ENCODE peak calls at places on chromosomes 13 and 19, in six cellular contexts. W is H7, P is GM23338, K is SJSA1, O is PC-9, R is heart right ventricle. A is an unnamed sample. For H3K36me3, the result is how much of the 10 kb centered on the place peaks cover.

GRCh38 chr19:597406-598315 is 8.0 kb downstream of the HCN2 start:
- DNase-seq in W (no peak), P (no peak), K (no peak), O (no peak), R (no peak), A (no peak)

GRCh38 chr13:35388979-35389378 is 87.5 kb downstream of the MAB21L1 start:
- DNase-seq in W (no peak), P (no peak), K (peak), O (no peak), R (no peak), A (peak)

GRCh38 chr13:47076536-47076935 is 179.7 kb upstream of the HTR2A start:
- DNase-seq in W (no peak), P (no peak), K (no peak), O (no peak), R (no peak), A (no peak)

GRCh38 chr19:15195987-15196682 is 4.7 kb downstream of the NOTCH3 start:
- DNase-seq in W (peak), P (peak), K (no peak), O (peak), R (no peak), A (no peak)

GRCh38 chr13:110714798-110715394 is 1.4 kb downstream of the ING1 start:
- DNase-seq in W (peak), P (peak), K (no peak), O (no peak), R (peak), A (peak)

GRCh38 chr13:33186851-33187250 is 98.7 kb downstream of the STARD13 start:
- DNase-seq in W (no peak), P (peak), K (peak), O (no peak), R (no peak), A (no peak)

GRCh38 chr19:57377498-57378146 is 12.0 kb upstream of the ZNF548 start:
- DNase-seq in W (no peak), P (no peak), K (no peak), O (no peak), R (no peak), A (no peak)

GRCh38 chr13:105798541-105798940 is 736.9 kb downstream of the EFNB2 start:
- DNase-seq in W (no peak), P (no peak), K (no peak), O (no peak), R (no peak), A (no peak)

GRCh38 chr13:76489299-76489698 is 396.9 kb downstream of the KCTD12 start:
- DNase-seq in W (no peak), P (no peak), K (no peak), O (no peak), R (no peak), A (no peak)

DNA sequence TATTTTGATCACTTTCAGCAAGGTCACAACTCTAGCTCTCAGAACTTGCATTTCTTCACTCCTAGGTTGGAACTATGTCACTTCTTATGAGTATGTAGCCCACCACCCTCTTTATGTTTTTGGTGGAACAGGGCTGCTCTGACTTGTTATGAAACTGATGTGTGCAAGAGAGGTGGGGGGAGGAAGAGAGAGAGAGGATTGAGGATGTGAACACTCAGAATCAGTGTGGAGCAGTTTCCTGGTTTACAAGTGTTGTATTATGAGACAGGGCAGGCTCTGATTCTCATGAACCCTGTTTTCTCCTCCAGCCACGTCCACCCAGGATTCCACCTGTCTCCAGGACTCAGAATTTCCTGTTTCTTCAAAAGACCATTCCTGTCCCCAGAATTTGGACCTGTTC is 16.1 kb downstream of the ZNF317 start:
- DNase-seq in W (no peak), P (no peak), K (no peak), O (no peak), R (no peak), A (no peak)
- H3K36me3 ChIP-seq in W (under half), P (under half), K (half or more), O (half or more), R (half or more), A (half or more)

DNA sequence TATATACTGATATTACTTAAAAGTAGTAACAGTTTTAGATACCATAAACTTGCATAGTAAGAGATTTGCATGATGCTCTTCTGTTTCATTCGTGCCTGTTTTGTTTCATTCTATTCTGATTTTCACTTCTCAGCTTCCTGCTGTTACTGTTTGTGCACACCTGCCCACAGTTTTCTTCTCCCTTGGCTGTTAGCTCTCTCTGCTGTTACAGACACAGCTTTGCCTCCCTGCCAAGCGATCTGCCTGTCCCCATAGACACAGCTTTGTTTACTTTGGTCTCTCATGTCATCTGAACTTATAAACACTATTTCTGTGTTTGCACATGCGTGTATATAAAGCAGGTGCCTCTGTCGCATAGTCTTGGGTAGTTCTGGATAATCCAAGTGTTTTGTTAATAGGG is 21.4 kb upstream of the UPF3A start:
- DNase-seq in W (no peak), P (no peak), K (no peak), O (no peak), R (no peak), A (no peak)
- H3K36me3 ChIP-seq in W (under half), P (half or more), K (half or more), O (half or more), R (half or more), A (half or more)

GRCh38 chr13:27262546-27262945 is 8.1 kb upstream of the RASL11A start:
- DNase-seq in W (no peak), P (no peak), K (no peak), O (no peak), R (no peak), A (no peak)
- H3K36me3 ChIP-seq in W (under half), P (under half), K (under half), O (under half), R (under half), A (under half)

GRCh38 chr19:33089061-33089460 is 8.1 kb downstream of the GPATCH1 start:
- DNase-seq in W (no peak), P (no peak), K (no peak), O (no peak), R (no peak), A (no peak)
- H3K36me3 ChIP-seq in W (under half), P (under half), K (half or more), O (under half), R (under half), A (half or more)

DNA sequence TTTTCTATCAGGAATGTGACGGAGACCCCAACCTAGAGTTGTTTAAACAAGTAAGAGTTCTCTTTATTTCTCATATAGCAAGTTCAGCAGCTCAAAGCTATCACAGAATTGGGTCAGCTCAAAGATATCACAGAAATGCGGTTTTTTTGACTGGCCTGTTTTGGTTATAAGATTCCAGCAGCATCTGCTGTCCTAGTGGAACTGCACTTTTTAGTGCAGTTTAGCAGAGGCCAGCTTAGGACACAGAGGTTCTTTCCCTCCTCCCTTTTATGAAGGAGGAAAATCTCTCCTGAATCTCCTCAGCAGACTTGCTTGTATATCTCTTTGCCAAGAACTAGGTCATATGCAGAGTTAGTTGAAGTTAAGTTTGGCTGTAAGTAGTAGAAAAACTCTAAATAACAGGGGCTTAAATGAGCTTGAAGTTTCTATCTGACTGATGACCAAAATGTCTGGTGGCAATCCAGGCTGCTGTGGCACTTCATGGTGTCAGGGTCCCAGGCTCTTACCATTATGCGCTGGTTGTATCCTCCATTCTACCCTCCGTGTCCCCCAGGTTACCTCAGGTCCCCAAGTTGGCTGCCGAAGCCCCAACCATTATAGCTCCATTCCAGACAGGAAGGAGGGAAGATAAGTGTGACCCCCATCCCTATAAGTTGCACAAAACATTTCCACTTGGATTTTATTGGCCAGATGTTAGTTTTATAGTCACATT is 6.6 kb downstream of the PPP2R1A start:
- DNase-seq in W (no peak), P (no peak), K (no peak), O (no peak), R (no peak), A (no peak)
- H3K36me3 ChIP-seq in W (under half), P (under half), K (half or more), O (half or more), R (under half), A (half or more)

DNA sequence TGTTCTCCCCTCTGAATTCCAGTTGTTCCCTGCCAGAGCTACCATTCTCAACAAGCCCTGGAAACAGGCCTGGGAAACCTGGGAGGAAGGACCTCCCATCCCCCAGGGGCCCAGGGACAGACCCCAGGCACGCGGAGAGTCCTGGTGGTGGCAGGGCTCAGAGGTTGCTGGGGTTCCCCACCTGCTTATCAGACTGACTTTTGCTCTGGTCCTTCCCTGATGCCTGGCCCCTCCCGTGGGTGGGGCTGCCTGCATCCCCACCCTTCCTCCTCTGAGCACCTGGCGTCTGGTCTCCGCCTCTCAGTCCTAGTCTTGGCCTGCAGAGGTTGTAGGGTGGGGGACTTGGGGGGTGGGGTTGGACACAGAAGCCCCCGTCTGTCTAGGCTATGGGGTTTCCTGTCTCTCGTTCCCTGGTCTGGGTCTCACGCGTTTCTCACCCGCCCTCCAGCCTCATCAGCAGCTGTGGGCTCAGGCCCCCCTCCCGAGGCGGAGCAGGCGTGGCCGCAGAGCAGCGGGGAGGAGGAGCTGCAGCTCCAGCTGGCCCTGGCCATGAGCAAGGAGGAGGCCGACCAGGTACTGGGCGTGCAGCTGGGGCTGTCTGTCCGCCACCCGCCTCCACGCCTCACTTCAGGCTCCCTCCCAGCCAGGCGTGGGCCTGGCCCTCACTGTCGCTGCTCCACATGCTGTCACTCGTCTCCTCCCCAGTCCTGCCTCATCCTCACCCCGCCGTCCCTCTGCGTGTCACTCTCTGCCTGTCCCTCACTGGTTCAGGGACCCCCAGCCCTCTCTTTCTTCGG is 13.6 kb downstream of the EPN1 start:
- DNase-seq in W (peak), P (no peak), K (no peak), O (no peak), R (no peak), A (no peak)
- H3K36me3 ChIP-seq in W (under half), P (under half), K (half or more), O (under half), R (half or more), A (half or more)

GRCh38 chr13:29493796-29494195 is 101.7 kb downstream of the SLC7A1 start:
- DNase-seq in W (no peak), P (no peak), K (no peak), O (no peak), R (no peak), A (no peak)
- H3K36me3 ChIP-seq in W (under half), P (under half), K (under half), O (under half), R (under half), A (under half)

GRCh38 chr19:40322951-40323615 is 25.1 kb downstream of the C19orf47 start:
- DNase-seq in W (no peak), P (no peak), K (no peak), O (no peak), R (no peak), A (no peak)
- H3K36me3 ChIP-seq in W (under half), P (under half), K (half or more), O (under half), R (half or more), A (half or more)

A was measured in MG63.